ENCODE peak calls at places on chromosomes 16 and 17, in four cellular contexts. Z is amniotic stem cell, J is omental fat pad, E is RCC 7860. Y is an unnamed sample.

GRCh38 chr17:58280480-58281217 is at the start of gene MPO:
- DNase-seq in E (no peak), Z (no peak), J (no peak), Y (no peak)

GRCh38 chr16:54968769-54969168 is 38.1 kb downstream of the IRX5 start:
- DNase-seq in E (no peak), J (no peak), Z (no peak), Y (no peak)

GRCh38 chr17:50266384-50267073 is 7.7 kb upstream of the TMEM92 start:
- DNase-seq in E (peak), Z (peak), J (no peak), Y (no peak)

GRCh38 chr16:87784812-87785211 is 19.0 kb upstream of the KLHDC4 start:
- DNase-seq in E (no peak), Z (no peak), J (no peak), Y (no peak)

GRCh38 chr16:67885545-67885944 is 860 bp downstream of the NRN1L start:
- DNase-seq in E (no peak), J (no peak), Z (no peak), Y (no peak)

GRCh38 chr16:86614699-86615098 is 36.4 kb downstream of the FOXL1 start:
- DNase-seq in J (no peak), E (no peak), Z (no peak), Y (no peak)

GRCh38 chr17:29588561-29589411 is 662 bp downstream of the GIT1 start:
- DNase-seq in Z (no peak), E (no peak), J (no peak), Y (no peak)

GRCh38 chr16:17408955-17409441 is 61.8 kb downstream of the XYLT1 start:
- DNase-seq in J (no peak), E (no peak), Z (no peak), Y (no peak)

GRCh38 chr16:67862623-67863583 is 9.9 kb upstream of the EDC4 start:
- DNase-seq in J (no peak), E (no peak), Z (no peak), Y (no peak)

GRCh38 chr17:72362466-72363335 is 241.9 kb downstream of the SOX9 start:
- DNase-seq in E (peak), Z (no peak), J (no peak), Y (peak)

GRCh38 chr16:10834130-10834529 is 15.5 kb upstream of the TVP23A start:
- DNase-seq in Z (no peak), J (no peak), E (no peak), Y (no peak)

GRCh38 chr17:50203086-50203485 is 1.7 kb upstream of the COL1A1 start:
- DNase-seq in Z (no peak), J (no peak), E (no peak), Y (no peak)

GRCh38 chr17:34443832-34444469 is 80.9 kb upstream of the CCL1 start:
- DNase-seq in Z (no peak), J (no peak), E (no peak), Y (peak)

GRCh38 chr16:4298761-4299522 is 16.9 kb upstream of the GLIS2 start:
- DNase-seq in E (peak), Z (peak), J (peak), Y (peak)

GRCh38 chr17:18247613-18248001 is 10.9 kb downstream of the FLII start:
- DNase-seq in E (no peak), Z (no peak), J (no peak), Y (no peak)

GRCh38 chr17:50308666-50309065 is 34.4 kb downstream of the TMEM92 start:
- DNase-seq in E (no peak), Z (no peak), J (no peak), Y (no peak)

GRCh38 chr16:19765860-19766553 is 47.9 kb downstream of the IQCK start:
- DNase-seq in E (no peak), J (no peak), Z (no peak), Y (no peak)

GRCh38 chr17:70906808-70907207 is 737.5 kb downstream of the KCNJ2 start:
- DNase-seq in Z (no peak), J (no peak), E (no peak), Y (no peak)

GRCh38 chr16:57986196-57986595 is 14.3 kb downstream of the ZNF319 start:
- DNase-seq in Z (no peak), E (no peak), J (no peak), Y (no peak)

GRCh38 chr17:54948380-54948779 is 20.1 kb downstream of the COX11 start:
- DNase-seq in Z (peak), J (no peak), E (peak), Y (peak)

GRCh38 chr17:78151514-78152008 is 5.4 kb downstream of the C17orf99 start:
- DNase-seq in J (no peak), E (no peak), Z (no peak), Y (no peak)

GRCh38 chr17:44914698-44915271 is 515 bp downstream of the GFAP start:
- DNase-seq in Z (no peak), J (no peak), E (no peak), Y (no peak)

GRCh38 chr17:55441544-55441943 is 19.9 kb upstream of the MMD start:
- DNase-seq in E (no peak), J (no peak), Z (no peak), Y (no peak)

GRCh38 chr16:4663756-4664465 is 29.5 kb upstream of the NUDT16L1 start:
- DNase-seq in J (no peak), E (no peak), Z (no peak), Y (no peak)

GRCh38 chr17:72811976-72812687 is 280.4 kb downstream of the SLC39A11 start:
- DNase-seq in Z (no peak), E (no peak), J (no peak), Y (no peak)